ENCODE peak calls at places on chromosomes 11 and 22, in five cellular contexts. W is pancreas, R is thoracic aorta, T is T-helper 9 cell, J is tibial nerve. G is an unnamed sample.

GRCh38 chr11:11400635-11401232 is 47.7 kb upstream of the CSNK2A3 start:
- DNase-seq in W (no peak), R (no peak), T (no peak), J (no peak), G (no peak)

GRCh38 chr11:46850829-46851380 is 4.8 kb upstream of the CKAP5 start:
- DNase-seq in W (no peak), R (no peak), T (no peak), J (no peak), G (no peak)

GRCh38 chr11:44727373-44728084 is 767 bp downstream of the TSPAN18 start:
- DNase-seq in W (peak), R (peak), T (peak), J (peak), G (peak)

GRCh38 chr11:75384438-75385080 is 14.8 kb upstream of the RPS3 start:
- DNase-seq in W (peak), R (no peak), T (peak), J (peak), G (peak)

GRCh38 chr22:28019360-28019759 is 100.3 kb upstream of the PITPNB start:
- DNase-seq in W (no peak), R (no peak), T (no peak), J (no peak), G (peak)

GRCh38 chr11:11243790-11244469 is 109.1 kb downstream of the CSNK2A3 start:
- DNase-seq in W (no peak), R (no peak), T (peak), J (no peak), G (no peak)

GRCh38 chr22:46612341-46612903 is 7.8 kb upstream of the GRAMD4 start:
- DNase-seq in W (no peak), R (no peak), T (no peak), J (no peak), G (no peak)

GRCh38 chr11:73311394-73311869 is 3.4 kb downstream of the ARHGEF17 start:
- DNase-seq in W (no peak), R (no peak), T (no peak), J (no peak), G (no peak)

GRCh38 chr22:49583886-49584505 is 243.7 kb downstream of the BRD1 start:
- DNase-seq in W (no peak), R (no peak), T (no peak), J (no peak), G (no peak)

GRCh38 chr22:24994070-24994763 is 41.7 kb downstream of the KIAA1671 start:
- DNase-seq in W (no peak), R (no peak), T (no peak), J (no peak), G (no peak)

GRCh38 chr11:119892311-119892808 is 163.4 kb upstream of the NECTIN1 start:
- DNase-seq in W (no peak), R (no peak), T (no peak), J (no peak), G (no peak)

GRCh38 chr11:35794850-35795249 is 132.3 kb downstream of the TRIM44 start:
- DNase-seq in W (no peak), R (no peak), T (no peak), J (no peak), G (no peak)

GRCh38 chr11:134069426-134069921 is 602 bp downstream of the JAM3 start:
- DNase-seq in W (no peak), R (no peak), T (no peak), J (no peak), G (no peak)

GRCh38 chr11:46673713-46674462 is 26.5 kb downstream of the ARHGAP1 start:
- DNase-seq in W (no peak), R (no peak), T (no peak), J (no peak), G (no peak)

GRCh38 chr11:131109256-131109655 is 193.0 kb upstream of the SNX19 start:
- DNase-seq in W (no peak), R (no peak), T (no peak), J (no peak), G (no peak)

GRCh38 chr22:39244496-39245129 is at the start of gene PDGFB:
- DNase-seq in W (peak), R (no peak), T (no peak), J (no peak), G (peak)

GRCh38 chr22:42330953-42331525 is 60.6 kb upstream of the TCF20 start:
- DNase-seq in W (no peak), R (no peak), T (no peak), J (no peak), G (no peak)

GRCh38 chr11:57377098-57377497 is 3.9 kb downstream of the PRG3 start:
- DNase-seq in W (no peak), R (no peak), T (no peak), J (no peak), G (no peak)

GRCh38 chr11:62804310-62805043 is 763 bp downstream of the NXF1 start:
- DNase-seq in W (no peak), R (no peak), T (no peak), J (no peak), G (no peak)

GRCh38 chr11:102488208-102488607 is 35.6 kb upstream of the TMEM123 start:
- DNase-seq in W (no peak), R (no peak), T (no peak), J (no peak), G (no peak)

GRCh38 chr22:27773236-27773550 is 28.4 kb downstream of the MN1 start:
- DNase-seq in W (no peak), R (no peak), T (no peak), J (no peak), G (no peak)

GRCh38 chr11:35163707-35164496 is 24.9 kb downstream of the CD44 start:
- DNase-seq in W (no peak), R (no peak), T (no peak), J (no peak), G (no peak)

GRCh38 chr11:1560011-1560579 is 12.0 kb downstream of the DUSP8 start:
- DNase-seq in W (peak), R (no peak), T (no peak), J (no peak), G (no peak)

GRCh38 chr11:115695677-115696451 is 191.6 kb upstream of the CADM1 start:
- DNase-seq in W (no peak), R (no peak), T (no peak), J (no peak), G (no peak)

GRCh38 chr11:95231126-95231880 is at the start of gene SESN3:
- DNase-seq in W (peak), R (peak), T (peak), J (peak), G (peak)

GRCh38 chr11:84408946-84409411 is 1122.8 kb upstream of the CCDC90B start:
- DNase-seq in W (no peak), R (no peak), T (no peak), J (no peak), G (no peak)

GRCh38 chr11:40401132-40401853 is 1058.2 kb downstream of the LRRC4C start:
- DNase-seq in W (no peak), R (no peak), T (no peak), J (no peak), G (no peak)

GRCh38 chr11:86804871-86805415 is 4.6 kb downstream of the PRSS23 start:
- DNase-seq in W (no peak), R (no peak), T (no peak), J (no peak), G (no peak)

GRCh38 chr11:46055371-46055770 is 65.9 kb downstream of the PHF21A start:
- DNase-seq in W (no peak), R (no peak), T (no peak), J (no peak), G (no peak)

GRCh38 chr22:30427871-30428270 is 2.3 kb downstream of the MTFP1 start:
- DNase-seq in W (no peak), R (no peak), T (no peak), J (no peak), G (no peak)

GRCh38 chr11:128379587-128380279 is 207.6 kb downstream of the ETS1 start:
- DNase-seq in W (no peak), R (no peak), T (no peak), J (no peak), G (no peak)

GRCh38 chr22:19731361-19731725 is 8.0 kb downstream of the GP1BB start:
- DNase-seq in W (no peak), R (no peak), T (no peak), J (no peak), G (no peak)

GRCh38 chr22:29755889-29756288 is 10.9 kb downstream of the ZMAT5 start:
- DNase-seq in W (no peak), R (no peak), T (no peak), J (no peak), G (no peak)

GRCh38 chr11:110490886-110491285 is 61.1 kb downstream of the FDX1 start:
- DNase-seq in W (no peak), R (no peak), T (no peak), J (no peak), G (no peak)

GRCh38 chr11:125378596-125378995 is 117.5 kb downstream of the FEZ1 start:
- DNase-seq in W (no peak), R (no peak), T (no peak), J (no peak), G (no peak)

GRCh38 chr11:129391864-129392263 is 16.2 kb downstream of the BARX2 start:
- DNase-seq in W (no peak), R (no peak), T (no peak), J (no peak), G (peak)